ENCODE peak calls at places on chromosomes 11 and 22, in four cellular contexts. One of them, this sample, is unnamed.
A peak's percentile ranks its signal among the peaks of the same experiment; 100 is the strongest.

GRCh38 chr22:29427176-29427760 is 11.1 kb upstream of the RFPL1 start:
- DNase-seq in PC-3: no peak
- DNase-seq in GM23338: no peak
- DNase-seq in AG04450: no peak
- DNase-seq in this sample: peak; percentile 5

GRCh38 chr22:38204784-38205183 is 3.0 kb downstream of the MAFF start:
- DNase-seq in PC-3: no peak
- DNase-seq in AG04450: no peak
- DNase-seq in GM23338: no peak
- DNase-seq in this sample: no peak

GRCh38 chr11:64629796-64630562 is 39.0 kb downstream of the SLC22A12 start:
- DNase-seq in GM23338: peak; percentile 98
- DNase-seq in AG04450: no peak
- DNase-seq in PC-3: no peak
- DNase-seq in this sample: no peak

GRCh38 chr22:26953380-26953807 is 296.0 kb downstream of the MIAT start:
- DNase-seq in AG04450: no peak
- DNase-seq in GM23338: peak; percentile 68
- DNase-seq in PC-3: no peak
- DNase-seq in this sample: no peak

GRCh38 chr11:73875840-73876239 is 806 bp downstream of the COA4 start:
- DNase-seq in PC-3: peak; percentile 14
- DNase-seq in AG04450: no peak
- DNase-seq in GM23338: no peak
- DNase-seq in this sample: no peak

GRCh38 chr11:103109818-103110388 is 677 bp downstream of the DYNC2H1 start:
- DNase-seq in PC-3: no peak
- DNase-seq in GM23338: no peak
- DNase-seq in AG04450: no peak
- DNase-seq in this sample: peak; percentile 15

GRCh38 chr11:31809857-31810778 is 1.0 kb downstream of the PAX6 start:
- DNase-seq in AG04450: no peak
- DNase-seq in PC-3: peak; percentile 43
- DNase-seq in GM23338: peak; percentile 73
- DNase-seq in this sample: peak; percentile 26

GRCh38 chr11:105315287-105315686 is 175.7 kb upstream of the CARD18 start:
- DNase-seq in AG04450: no peak
- DNase-seq in PC-3: peak; percentile 60
- DNase-seq in GM23338: peak; percentile 57
- DNase-seq in this sample: no peak

GRCh38 chr11:3021125-3021524 is 29.0 kb upstream of the NAP1L4 start:
- DNase-seq in GM23338: peak; percentile 78
- DNase-seq in AG04450: no peak
- DNase-seq in PC-3: peak; percentile 46
- DNase-seq in this sample: peak; percentile 33

GRCh38 chr11:118084247-118084646 is 2.5 kb downstream of the SMIM35 start:
- DNase-seq in AG04450: no peak
- DNase-seq in GM23338: no peak
- DNase-seq in PC-3: peak; percentile 36
- DNase-seq in this sample: peak; percentile 10

GRCh38 chr11:12142179-12142578 is 31.8 kb downstream of the MICAL2 start:
- DNase-seq in GM23338: no peak
- DNase-seq in AG04450: no peak
- DNase-seq in PC-3: no peak
- DNase-seq in this sample: no peak

GRCh38 chr11:92696076-92696475 is 273.4 kb upstream of the MTNR1B start:
- DNase-seq in AG04450: no peak
- DNase-seq in GM23338: no peak
- DNase-seq in PC-3: peak; percentile 10
- DNase-seq in this sample: no peak

GRCh38 chr11:47413908-47414684 is 5.7 kb downstream of the SLC39A13 start:
- DNase-seq in GM23338: no peak
- DNase-seq in AG04450: peak; percentile 78
- DNase-seq in PC-3: no peak
- DNase-seq in this sample: peak; percentile 97

GRCh38 chr11:12410006-12410728 is 32.8 kb downstream of the PARVA start:
- DNase-seq in GM23338: peak; percentile 38
- DNase-seq in PC-3: peak; percentile 30
- DNase-seq in AG04450: no peak
- DNase-seq in this sample: peak; percentile 63

GRCh38 chr11:12156301-12157140 is 46.1 kb downstream of the MICAL2 start:
- DNase-seq in AG04450: no peak
- DNase-seq in GM23338: no peak
- DNase-seq in PC-3: no peak
- DNase-seq in this sample: no peak

GRCh38 chr11:16784097-16784496 is 45.6 kb downstream of the C11orf58 start:
- DNase-seq in AG04450: no peak
- DNase-seq in GM23338: no peak
- DNase-seq in PC-3: no peak
- DNase-seq in this sample: no peak

GRCh38 chr22:45337536-45337935 is 27.8 kb downstream of the FAM118A start:
- DNase-seq in PC-3: no peak
- DNase-seq in GM23338: no peak
- DNase-seq in AG04450: no peak
- DNase-seq in this sample: no peak

GRCh38 chr11:63922673-63923192 is 5.8 kb upstream of the RCOR2 start:
- DNase-seq in GM23338: no peak
- DNase-seq in AG04450: no peak
- DNase-seq in PC-3: no peak
- DNase-seq in this sample: no peak

GRCh38 chr11:123490527-123490926 is 60.5 kb downstream of the GRAMD1B start:
- DNase-seq in PC-3: no peak
- DNase-seq in AG04450: no peak
- DNase-seq in GM23338: peak; percentile 32
- DNase-seq in this sample: no peak

GRCh38 chr11:120574881-120575280 is 63.3 kb downstream of the GRIK4 start:
- DNase-seq in GM23338: no peak
- DNase-seq in PC-3: no peak
- DNase-seq in AG04450: no peak
- DNase-seq in this sample: no peak

GRCh38 chr22:20439928-20440575 is 2.4 kb upstream of the SCARF2 start:
- DNase-seq in PC-3: no peak
- DNase-seq in AG04450: no peak
- DNase-seq in GM23338: no peak
- DNase-seq in this sample: no peak

DNA sequence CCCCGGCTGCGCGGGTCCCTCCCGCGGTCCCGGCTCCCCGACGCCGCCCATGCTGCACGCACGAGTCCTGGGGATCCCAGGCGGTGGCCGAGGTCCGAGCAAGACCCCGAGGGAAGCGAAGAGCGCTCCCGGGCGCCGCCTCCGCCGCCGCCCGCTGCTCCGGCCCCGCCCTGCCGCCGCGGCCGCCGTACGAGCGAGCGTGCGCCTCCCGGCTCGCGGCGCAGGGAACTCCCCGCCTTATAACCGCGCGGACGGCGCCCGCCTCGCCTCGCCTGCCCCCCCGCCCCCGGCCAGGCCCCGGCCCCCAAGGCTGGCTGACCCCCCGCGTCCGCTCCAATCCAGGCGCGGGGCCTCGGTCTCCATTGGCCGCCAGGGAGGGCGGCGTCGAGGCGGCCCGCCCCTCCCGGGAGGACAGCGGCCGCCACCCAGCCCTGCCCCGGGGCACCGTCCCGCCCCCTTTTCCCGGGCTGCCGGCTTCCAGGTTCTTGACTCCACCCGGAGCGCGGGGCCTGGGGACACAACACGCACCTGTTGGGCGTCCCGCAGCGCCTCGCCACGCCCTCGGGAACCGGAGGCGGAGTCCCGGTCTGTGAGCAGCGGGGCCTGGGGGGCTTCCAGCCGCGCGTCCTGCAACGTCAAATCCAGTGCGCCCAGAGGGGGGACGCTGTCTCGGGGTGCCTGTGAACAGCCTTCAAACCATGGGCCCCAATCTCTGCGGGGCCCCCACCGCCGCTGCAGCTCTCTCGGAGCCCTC is at the start of gene FADS3:
- DNase-seq in AG04450: no peak
- DNase-seq in PC-3: peak; percentile 96
- DNase-seq in GM23338: peak; percentile 94
- DNase-seq in this sample: peak; percentile 63
- TF ChIP-seq CTCF in AG04450: no peak
- TF ChIP-seq CTCF in PC-3: peak; percentile 0
- TF ChIP-seq CTCF in GM23338: no peak
- TF ChIP-seq CTCF in this sample: no peak

DNA sequence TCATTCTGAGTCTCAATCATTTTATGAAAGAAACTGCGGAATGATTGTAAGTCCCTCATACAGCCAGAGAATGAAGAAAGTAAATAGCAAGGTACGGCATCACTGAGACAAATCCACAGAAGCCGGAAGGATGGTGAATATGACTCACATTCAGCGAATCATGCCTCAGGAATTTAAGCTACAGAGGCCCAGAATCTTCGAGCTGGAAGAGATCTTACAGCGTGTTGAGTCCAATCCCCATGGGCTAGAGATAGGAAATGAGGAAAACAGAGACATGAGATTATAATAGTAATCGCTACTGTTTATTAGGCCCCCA is 173.2 kb downstream of the KIF18A start:
- DNase-seq in PC-3: peak; percentile 95
- DNase-seq in AG04450: peak; percentile 90
- DNase-seq in GM23338: no peak
- DNase-seq in this sample: peak; percentile 93
- H3K4me3 ChIP-seq in PC-3: peak overlapping the region; percentile 33
- H3K4me3 ChIP-seq in AG04450: peak overlapping the region; percentile 11
- H3K4me3 ChIP-seq in GM23338: no peak overlapping the region
- H3K4me3 ChIP-seq in this sample: no peak overlapping the region

GRCh38 chr11:94563176-94563847 is 3.9 kb upstream of the PIWIL4 start:
- DNase-seq in GM23338: peak; percentile 39
- DNase-seq in PC-3: peak; percentile 76
- DNase-seq in AG04450: peak; percentile 18
- DNase-seq in this sample: peak; percentile 72
- TF ChIP-seq CTCF in GM23338: no peak
- TF ChIP-seq CTCF in PC-3: peak; percentile 76
- TF ChIP-seq CTCF in AG04450: no peak
- TF ChIP-seq CTCF in this sample: peak; percentile 39

GRCh38 chr11:133133053-133133452 is 399.2 kb downstream of the OPCML start:
- DNase-seq in AG04450: no peak
- DNase-seq in GM23338: no peak
- DNase-seq in PC-3: no peak
- DNase-seq in this sample: no peak

GRCh38 chr11:133137270-133137669 is 395.0 kb downstream of the OPCML start:
- DNase-seq in AG04450: no peak
- DNase-seq in GM23338: no peak
- DNase-seq in PC-3: no peak
- DNase-seq in this sample: no peak

GRCh38 chr11:133136376-133136775 is 395.9 kb downstream of the OPCML start:
- DNase-seq in AG04450: no peak
- DNase-seq in GM23338: peak; percentile 64
- DNase-seq in PC-3: no peak
- DNase-seq in this sample: no peak

GRCh38 chr11:133137939-133138338 is 394.4 kb downstream of the OPCML start:
- DNase-seq in PC-3: no peak
- DNase-seq in GM23338: no peak
- DNase-seq in AG04450: no peak
- DNase-seq in this sample: no peak

DNA sequence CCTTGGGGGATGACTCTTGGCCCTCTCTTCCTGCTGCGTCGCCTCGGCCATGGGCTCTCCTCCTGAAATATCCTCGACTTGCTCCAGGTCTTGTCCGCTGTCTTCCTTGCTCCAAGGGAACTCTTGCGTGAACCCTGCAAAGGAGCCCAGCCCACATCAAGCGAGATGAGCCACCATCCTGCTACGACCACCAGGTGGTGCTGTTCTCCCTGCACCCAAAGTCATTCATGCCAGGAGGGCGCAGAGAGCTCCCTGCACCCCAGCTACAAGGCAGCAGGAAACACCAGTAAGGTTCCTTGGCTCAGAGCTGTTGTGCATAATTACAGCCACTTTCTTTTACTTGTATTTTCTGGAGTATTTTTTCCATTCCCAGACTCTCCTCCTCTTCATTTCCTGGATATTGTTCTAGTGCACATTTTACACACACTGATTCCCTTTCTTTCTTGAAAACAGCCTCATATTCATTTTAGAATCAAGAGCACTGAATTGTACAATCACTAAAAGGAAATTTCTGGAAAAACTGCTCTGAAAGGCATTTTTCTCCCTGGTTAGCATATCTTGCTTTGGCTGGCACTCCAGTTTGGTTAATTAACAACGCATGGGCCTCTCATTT is 397.6 kb downstream of the OPCML start:
- DNase-seq in PC-3: peak; percentile 30
- DNase-seq in GM23338: peak; percentile 90
- DNase-seq in AG04450: no peak
- DNase-seq in this sample: peak; percentile 19
- H3K4me3 ChIP-seq in PC-3: no peak overlapping the region
- H3K4me3 ChIP-seq in GM23338: no peak overlapping the region
- H3K4me3 ChIP-seq in AG04450: no peak overlapping the region
- H3K4me3 ChIP-seq in this sample: no peak overlapping the region

GRCh38 chr11:115528217-115528616 is 24.0 kb upstream of the CADM1 start:
- DNase-seq in AG04450: no peak
- DNase-seq in GM23338: peak; percentile 45
- DNase-seq in PC-3: no peak
- DNase-seq in this sample: no peak
- TF ChIP-seq CTCF in AG04450: peak; percentile 11
- TF ChIP-seq CTCF in GM23338: peak; percentile 10
- TF ChIP-seq CTCF in PC-3: no peak
- TF ChIP-seq CTCF in this sample: no peak

GRCh38 chr11:839875-840617 is 2.3 kb downstream of the POLR2L start:
- DNase-seq in GM23338: no peak
- DNase-seq in PC-3: peak; percentile 28
- DNase-seq in AG04450: no peak
- DNase-seq in this sample: no peak
- H3K4me3 ChIP-seq in GM23338: peak overlapping the region; percentile 98
- H3K4me3 ChIP-seq in PC-3: peak overlapping the region; percentile 100
- H3K4me3 ChIP-seq in AG04450: peak overlapping the region; percentile 71
- H3K4me3 ChIP-seq in this sample: peak overlapping the region; percentile 94

GRCh38 chr11:61577383-61578118 is 3.3 kb downstream of the SYT7 start:
- DNase-seq in GM23338: peak; percentile 64
- DNase-seq in AG04450: no peak
- DNase-seq in PC-3: peak; percentile 49
- DNase-seq in this sample: peak; percentile 33
- TF ChIP-seq CTCF in GM23338: peak; percentile 66
- TF ChIP-seq CTCF in AG04450: peak; percentile 44
- TF ChIP-seq CTCF in PC-3: peak; percentile 72
- TF ChIP-seq CTCF in this sample: peak; percentile 51

DNA sequence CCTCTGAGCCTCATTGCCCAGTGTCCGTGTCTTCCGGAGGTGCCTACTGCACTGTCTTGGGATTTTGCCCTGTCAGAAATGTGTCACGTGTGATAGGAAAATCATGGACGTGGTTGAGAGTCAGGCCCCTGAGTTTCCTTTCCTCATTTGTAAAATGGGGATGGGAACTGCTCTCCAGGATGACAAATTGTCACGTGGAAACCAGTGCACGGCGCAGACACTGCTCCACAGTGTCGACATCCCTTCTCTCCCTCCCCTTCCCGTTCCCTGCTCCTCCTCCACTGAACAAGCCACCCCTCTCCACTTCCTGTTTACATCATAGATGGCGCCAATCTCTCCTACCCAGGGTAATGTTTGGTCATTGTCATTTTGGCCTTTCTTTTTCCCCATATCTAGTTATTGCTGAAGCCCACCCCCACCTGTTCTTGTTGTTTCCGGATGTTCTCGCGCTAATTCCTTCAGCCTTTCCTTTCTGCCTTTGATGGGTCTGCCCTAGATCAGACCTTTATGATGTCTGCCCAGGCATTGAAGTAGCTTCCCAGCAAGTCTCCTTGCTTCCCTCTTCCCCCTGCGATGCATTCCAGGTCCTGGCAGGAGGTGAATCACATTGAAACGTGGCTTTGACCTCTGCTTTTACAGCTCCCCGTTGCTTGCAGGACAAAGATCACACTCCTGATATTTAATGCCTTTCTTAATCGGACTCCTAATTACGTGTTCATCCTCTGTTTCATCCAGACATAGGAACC is 91.8 kb downstream of the TBC1D22A start:
- DNase-seq in AG04450: no peak
- DNase-seq in GM23338: peak; percentile 26
- DNase-seq in PC-3: no peak
- DNase-seq in this sample: no peak
- H3K4me3 ChIP-seq in AG04450: no peak overlapping the region
- H3K4me3 ChIP-seq in GM23338: no peak overlapping the region
- H3K4me3 ChIP-seq in PC-3: no peak overlapping the region
- H3K4me3 ChIP-seq in this sample: no peak overlapping the region

This sample was measured in fibroblast of mammary gland.